ENCODE peak calls at places on chromosome 21, in ten cellular contexts. A is ELF-1; R is CD4-positive, CD25-positive, alpha-beta regulatory T cell; K is stimulated activated effector memory CD8-positive, alpha-beta T cell treated with anti-CD3 and anti-CD28 coated beads, Interleukin-12 subunit alpha, Interleukin-12 subunit beta, amount 100 ng/mL, for 72 hours; B is vagina; C is T-cell; Z is pancreas; S is EH; Y is GM12865; X is lower leg skin. L is an unnamed sample.

GRCh38 chr21:16192900-16193299 is 463.1 kb downstream of the USP25 start:
- DNase-seq in Z (no peak), R (no peak), A (no peak), K (no peak), X (no peak), Y (no peak), B (no peak), S (no peak), C (no peak), L (no peak)

GRCh38 chr21:41961282-41961701 is 7.5 kb upstream of the C2CD2 start:
- DNase-seq in A (no peak), C (no peak), K (no peak), Z (no peak), S (peak; percentile 25), R (no peak), Y (no peak), B (no peak), X (no peak), L (no peak)

GRCh38 chr21:34942911-34943310 is 106.2 kb downstream of the RUNX1 start:
- DNase-seq in Y (no peak), Z (no peak), K (no peak), C (no peak), R (no peak), S (no peak), B (no peak), A (no peak), X (no peak), L (no peak)

GRCh38 chr21:39182484-39183271 is 573 bp downstream of the PSMG1 start:
- DNase-seq in C (no peak), X (no peak), A (no peak), Y (no peak), R (no peak), B (no peak), Z (peak; percentile 35), S (peak; percentile 37), K (no peak), L (no peak)

GRCh38 chr21:37176716-37177115 is 90.4 kb downstream of the VPS26C start:
- DNase-seq in S (no peak), A (peak; percentile 30), B (no peak), C (no peak), Z (no peak), X (no peak), Y (no peak), K (no peak), R (no peak), L (no peak)

GRCh38 chr21:41168391-41169257 is 664 bp downstream of the BACE2 start:
- DNase-seq in C (no peak), Z (peak; percentile 54), X (peak; percentile 93), S (peak; percentile 58), B (peak; percentile 91), Y (peak; percentile 15), A (no peak), R (no peak), K (no peak), L (no peak)

GRCh38 chr21:33495743-33496142 is 4.2 kb upstream of the DNAJC28 start:
- DNase-seq in R (no peak), B (no peak), S (no peak), X (no peak), Z (no peak), C (no peak), A (no peak), K (no peak), Y (no peak), L (no peak)

GRCh38 chr21:29030909-29031308 is 6.4 kb downstream of the USP16 start:
- DNase-seq in A (no peak), R (no peak), Y (no peak), S (no peak), X (no peak), C (no peak), K (no peak), B (no peak), Z (no peak), L (no peak)

GRCh38 chr21:45096216-45096615 is 21.8 kb downstream of the ADARB1 start:
- DNase-seq in B (no peak), A (peak; percentile 65), X (no peak), Z (no peak), R (no peak), C (no peak), S (no peak), Y (no peak), K (no peak), L (no peak)

GRCh38 chr21:35208810-35209517 is 159.9 kb upstream of the RUNX1 start:
- DNase-seq in A (no peak), C (no peak), B (no peak), K (no peak), S (peak; percentile 68), R (no peak), X (no peak), Y (no peak), Z (no peak), L (no peak)

GRCh38 chr21:28228624-28228995 is 764.1 kb downstream of the LTN1 start:
- DNase-seq in X (no peak), R (no peak), S (peak; percentile 21), Y (no peak), B (no peak), C (no peak), Z (no peak), K (no peak), A (no peak), L (no peak)

GRCh38 chr21:43910460-43910859 is 45.4 kb downstream of the AGPAT3 start:
- DNase-seq in A (no peak), K (no peak), Y (no peak), R (no peak), Z (no peak), B (no peak), X (no peak), S (no peak), C (no peak), L (no peak)

GRCh38 chr21:32951041-32951440 is 74.7 kb upstream of the OLIG2 start:
- DNase-seq in X (no peak), A (peak; percentile 47), Z (no peak), K (no peak), S (no peak), C (no peak), Y (no peak), B (no peak), R (no peak), L (no peak)

GRCh38 chr21:44989538-44989888 is 49.7 kb downstream of the SLX9 start:
- DNase-seq in K (no peak), B (no peak), R (no peak), C (no peak), A (no peak), Z (no peak), S (peak; percentile 36), Y (no peak), X (no peak), L (no peak)

GRCh38 chr21:43006874-43007208 is 32.5 kb downstream of the PKNOX1 start:
- DNase-seq in S (no peak), X (no peak), Z (no peak), A (no peak), C (no peak), R (no peak), K (no peak), B (no peak), Y (no peak), L (no peak)

GRCh38 chr21:26962516-26963305 is 4.2 kb downstream of the ADAMTS5 start:
- DNase-seq in B (no peak), X (no peak), Z (no peak), K (no peak), S (peak; percentile 52), Y (no peak), A (no peak), R (no peak), C (no peak), L (no peak)

GRCh38 chr21:34698270-34699015 is 29.6 kb downstream of the CLIC6 start:
- DNase-seq in X (peak; percentile 54), R (no peak), K (no peak), B (no peak), A (peak; percentile 84), Z (no peak), C (no peak), S (peak; percentile 48), Y (no peak), L (no peak)

GRCh38 chr21:24658926-24659325 is 948.4 kb downstream of the MRPL39 start:
- DNase-seq in X (no peak), R (no peak), K (no peak), C (no peak), S (no peak), B (no peak), Y (no peak), A (no peak), Z (no peak), L (no peak)

GRCh38 chr21:42835611-42836401 is 43.5 kb downstream of the WDR4 start:
- DNase-seq in S (no peak), X (peak; percentile 71), Y (no peak), A (no peak), B (peak; percentile 74), R (no peak), C (no peak), Z (no peak), K (no peak), L (no peak)

GRCh38 chr21:40685121-40685630 is 161.8 kb downstream of the DSCAM start:
- DNase-seq in A (no peak), Z (no peak), R (no peak), C (no peak), S (no peak), X (no peak), Y (no peak), K (no peak), B (no peak), L (no peak)

GRCh38 chr21:33949516-33950424 is 34.2 kb upstream of the ATP5PO start:
- DNase-seq in Z (no peak), R (peak; percentile 73), A (no peak), C (no peak), K (peak; percentile 45), S (no peak), B (no peak), Y (peak; percentile 89), X (no peak), L (no peak)

GRCh38 chr21:28633803-28634572 is 358.7 kb downstream of the LTN1 start:
- DNase-seq in K (no peak), A (no peak), Y (no peak), B (no peak), R (no peak), Z (no peak), X (no peak), S (peak; percentile 96), C (no peak), L (no peak)

GRCh38 chr21:16088121-16088520 is 358.3 kb downstream of the USP25 start:
- DNase-seq in A (no peak), B (no peak), K (no peak), Z (no peak), X (no peak), R (no peak), C (no peak), Y (no peak), S (no peak), L (no peak)

GRCh38 chr21:32347351-32347750 is 45.5 kb downstream of the URB1 start:
- DNase-seq in B (peak; percentile 84), A (no peak), K (no peak), Y (no peak), R (no peak), C (no peak), X (peak; percentile 84), S (no peak), Z (no peak), L (no peak)

GRCh38 chr21:44024257-44024656 is 12.1 kb downstream of the TRAPPC10 start:
- DNase-seq in A (no peak), S (no peak), R (no peak), X (no peak), Y (no peak), Z (no peak), K (no peak), C (no peak), B (no peak), L (no peak)

GRCh38 chr21:46031484-46031883 is 49.9 kb downstream of the COL6A1 start:
- DNase-seq in X (no peak), C (no peak), Z (no peak), B (no peak), S (no peak), Y (no peak), R (no peak), K (no peak), A (no peak), L (no peak)

GRCh38 chr21:32611471-32611997 is 643 bp downstream of the CFAP298 start:
- DNase-seq in R (no peak), A (peak; percentile 15), B (no peak), X (no peak), K (peak; percentile 13), Y (peak; percentile 48), S (peak; percentile 44), C (no peak), Z (no peak), L (peak; percentile 8)

GRCh38 chr21:45115141-45115540 is 40.8 kb downstream of the ADARB1 start:
- DNase-seq in A (no peak), Z (no peak), X (no peak), S (no peak), B (no peak), R (no peak), Y (no peak), C (no peak), K (no peak), L (no peak)